ENCODE peak calls at places on chromosomes 16 and 17, in eight cellular contexts. One of them, this sample, is unnamed.

GRCh38 chr16:85611455-85612190 is 1.5 kb upstream of the GSE1 start:
- DNase-seq in foreskin keratinocyte: peak; percentile 58
- DNase-seq in lower lobe of right lung: peak; percentile 89
- DNase-seq in foreskin fibroblast: peak; percentile 96
- DNase-seq in fibroblast of lung: peak; percentile 76
- DNase-seq in RWPE1: peak; percentile 81
- DNase-seq in dorsolateral prefrontal cortex: peak; percentile 74
- DNase-seq in heart left ventricle: peak; percentile 87
- DNase-seq in this sample: peak; percentile 49

GRCh38 chr16:24826096-24826690 is 19.6 kb upstream of the SLC5A11 start:
- DNase-seq in foreskin keratinocyte: no peak
- DNase-seq in lower lobe of right lung: no peak
- DNase-seq in foreskin fibroblast: no peak
- DNase-seq in fibroblast of lung: no peak
- DNase-seq in RWPE1: no peak
- DNase-seq in dorsolateral prefrontal cortex: no peak
- DNase-seq in heart left ventricle: no peak
- DNase-seq in this sample: no peak

GRCh38 chr16:10490141-10490540 is 90.3 kb downstream of the EMP2 start:
- DNase-seq in foreskin keratinocyte: no peak
- DNase-seq in lower lobe of right lung: no peak
- DNase-seq in foreskin fibroblast: peak; percentile 50
- DNase-seq in fibroblast of lung: peak; percentile 15
- DNase-seq in RWPE1: no peak
- DNase-seq in dorsolateral prefrontal cortex: no peak
- DNase-seq in heart left ventricle: no peak
- DNase-seq in this sample: no peak

GRCh38 chr17:81453712-81454111 is 58.5 kb downstream of the BAHCC1 start:
- DNase-seq in foreskin keratinocyte: no peak
- DNase-seq in lower lobe of right lung: no peak
- DNase-seq in foreskin fibroblast: no peak
- DNase-seq in fibroblast of lung: no peak
- DNase-seq in RWPE1: no peak
- DNase-seq in dorsolateral prefrontal cortex: no peak
- DNase-seq in heart left ventricle: no peak
- DNase-seq in this sample: no peak

GRCh38 chr17:4142107-4142900 is 526 bp downstream of the ZZEF1 start:
- DNase-seq in foreskin keratinocyte: no peak
- DNase-seq in lower lobe of right lung: peak; percentile 65
- DNase-seq in foreskin fibroblast: peak; percentile 56
- DNase-seq in fibroblast of lung: peak; percentile 34
- DNase-seq in RWPE1: peak; percentile 37
- DNase-seq in dorsolateral prefrontal cortex: no peak
- DNase-seq in heart left ventricle: peak; percentile 48
- DNase-seq in this sample: peak; percentile 56

GRCh38 chr16:64092284-64092683 is 1029.6 kb downstream of the CDH11 start:
- DNase-seq in foreskin keratinocyte: peak; percentile 89
- DNase-seq in lower lobe of right lung: no peak
- DNase-seq in foreskin fibroblast: peak; percentile 42
- DNase-seq in fibroblast of lung: peak; percentile 90
- DNase-seq in RWPE1: peak; percentile 15
- DNase-seq in dorsolateral prefrontal cortex: no peak
- DNase-seq in heart left ventricle: no peak
- DNase-seq in this sample: no peak

GRCh38 chr17:79830763-79831366 is 8.4 kb downstream of the CBX4 start:
- DNase-seq in foreskin keratinocyte: no peak
- DNase-seq in lower lobe of right lung: no peak
- DNase-seq in foreskin fibroblast: no peak
- DNase-seq in fibroblast of lung: no peak
- DNase-seq in RWPE1: no peak
- DNase-seq in dorsolateral prefrontal cortex: no peak
- DNase-seq in heart left ventricle: no peak
- DNase-seq in this sample: no peak

GRCh38 chr17:72467841-72468653 is 347.2 kb downstream of the SOX9 start:
- DNase-seq in foreskin keratinocyte: peak; percentile 99
- DNase-seq in lower lobe of right lung: no peak
- DNase-seq in foreskin fibroblast: peak; percentile 58
- DNase-seq in fibroblast of lung: peak; percentile 69
- DNase-seq in RWPE1: peak; percentile 76
- DNase-seq in dorsolateral prefrontal cortex: no peak
- DNase-seq in heart left ventricle: peak; percentile 39
- DNase-seq in this sample: no peak

GRCh38 chr16:79658301-79659001 is 57.9 kb upstream of the MAF start:
- DNase-seq in foreskin keratinocyte: peak; percentile 95
- DNase-seq in lower lobe of right lung: no peak
- DNase-seq in foreskin fibroblast: peak; percentile 65
- DNase-seq in fibroblast of lung: peak; percentile 94
- DNase-seq in RWPE1: peak; percentile 88
- DNase-seq in dorsolateral prefrontal cortex: no peak
- DNase-seq in heart left ventricle: no peak
- DNase-seq in this sample: no peak

GRCh38 chr16:19497181-19497580 is 24.7 kb downstream of the GDE1 start:
- DNase-seq in foreskin keratinocyte: no peak
- DNase-seq in lower lobe of right lung: no peak
- DNase-seq in foreskin fibroblast: no peak
- DNase-seq in fibroblast of lung: no peak
- DNase-seq in RWPE1: no peak
- DNase-seq in dorsolateral prefrontal cortex: no peak
- DNase-seq in heart left ventricle: no peak
- DNase-seq in this sample: no peak

GRCh38 chr17:64535357-64535756 is 28.6 kb downstream of the CEP95 start:
- DNase-seq in foreskin keratinocyte: no peak
- DNase-seq in lower lobe of right lung: no peak
- DNase-seq in foreskin fibroblast: no peak
- DNase-seq in fibroblast of lung: no peak
- DNase-seq in RWPE1: no peak
- DNase-seq in dorsolateral prefrontal cortex: no peak
- DNase-seq in heart left ventricle: no peak
- DNase-seq in this sample: no peak

GRCh38 chr17:59093702-59094231 is 12.9 kb downstream of the TRIM37 start:
- DNase-seq in foreskin keratinocyte: peak; percentile 87
- DNase-seq in lower lobe of right lung: peak; percentile 52
- DNase-seq in foreskin fibroblast: peak; percentile 93
- DNase-seq in fibroblast of lung: peak; percentile 92
- DNase-seq in RWPE1: peak; percentile 64
- DNase-seq in dorsolateral prefrontal cortex: no peak
- DNase-seq in heart left ventricle: peak; percentile 62
- DNase-seq in this sample: no peak

GRCh38 chr17:70357196-70357595 is 187.9 kb downstream of the KCNJ2 start:
- DNase-seq in foreskin keratinocyte: peak; percentile 1
- DNase-seq in lower lobe of right lung: no peak
- DNase-seq in foreskin fibroblast: peak; percentile 68
- DNase-seq in fibroblast of lung: peak; percentile 74
- DNase-seq in RWPE1: no peak
- DNase-seq in dorsolateral prefrontal cortex: no peak
- DNase-seq in heart left ventricle: no peak
- DNase-seq in this sample: no peak

GRCh38 chr17:58641937-58642336 is 49.9 kb downstream of the TEX14 start:
- DNase-seq in foreskin keratinocyte: peak; percentile 25
- DNase-seq in lower lobe of right lung: no peak
- DNase-seq in foreskin fibroblast: peak; percentile 28
- DNase-seq in fibroblast of lung: peak; percentile 36
- DNase-seq in RWPE1: no peak
- DNase-seq in dorsolateral prefrontal cortex: no peak
- DNase-seq in heart left ventricle: no peak
- DNase-seq in this sample: no peak

GRCh38 chr17:47733047-47733413 is at the start of gene TBX21:
- DNase-seq in foreskin keratinocyte: no peak
- DNase-seq in lower lobe of right lung: peak; percentile 78
- DNase-seq in foreskin fibroblast: peak; percentile 51
- DNase-seq in fibroblast of lung: peak; percentile 10
- DNase-seq in RWPE1: peak; percentile 24
- DNase-seq in dorsolateral prefrontal cortex: no peak
- DNase-seq in heart left ventricle: peak; percentile 66
- DNase-seq in this sample: peak; percentile 61

GRCh38 chr16:375212-375611 is 4.9 kb upstream of the MRPL28 start:
- DNase-seq in foreskin keratinocyte: no peak
- DNase-seq in lower lobe of right lung: no peak
- DNase-seq in foreskin fibroblast: no peak
- DNase-seq in fibroblast of lung: no peak
- DNase-seq in RWPE1: no peak
- DNase-seq in dorsolateral prefrontal cortex: no peak
- DNase-seq in heart left ventricle: no peak
- DNase-seq in this sample: no peak

GRCh38 chr17:47862621-47863440 is 11.9 kb upstream of the SP6 start:
- DNase-seq in foreskin keratinocyte: peak; percentile 85
- DNase-seq in lower lobe of right lung: no peak
- DNase-seq in foreskin fibroblast: peak; percentile 89
- DNase-seq in fibroblast of lung: peak; percentile 89
- DNase-seq in RWPE1: peak; percentile 80
- DNase-seq in dorsolateral prefrontal cortex: no peak
- DNase-seq in heart left ventricle: no peak
- DNase-seq in this sample: no peak

GRCh38 chr17:21280081-21280518 is 4.4 kb upstream of the MAP2K3 start:
- DNase-seq in foreskin keratinocyte: peak; percentile 50
- DNase-seq in lower lobe of right lung: peak; percentile 93
- DNase-seq in foreskin fibroblast: peak; percentile 91
- DNase-seq in fibroblast of lung: peak; percentile 54
- DNase-seq in RWPE1: peak; percentile 81
- DNase-seq in dorsolateral prefrontal cortex: peak; percentile 87
- DNase-seq in heart left ventricle: peak; percentile 90
- DNase-seq in this sample: peak; percentile 95

GRCh38 chr16:74321356-74321755 is 24.7 kb downstream of the PSMD7 start:
- DNase-seq in foreskin keratinocyte: no peak
- DNase-seq in lower lobe of right lung: no peak
- DNase-seq in foreskin fibroblast: peak; percentile 24
- DNase-seq in fibroblast of lung: no peak
- DNase-seq in RWPE1: no peak
- DNase-seq in dorsolateral prefrontal cortex: no peak
- DNase-seq in heart left ventricle: no peak
- DNase-seq in this sample: no peak

DNA sequence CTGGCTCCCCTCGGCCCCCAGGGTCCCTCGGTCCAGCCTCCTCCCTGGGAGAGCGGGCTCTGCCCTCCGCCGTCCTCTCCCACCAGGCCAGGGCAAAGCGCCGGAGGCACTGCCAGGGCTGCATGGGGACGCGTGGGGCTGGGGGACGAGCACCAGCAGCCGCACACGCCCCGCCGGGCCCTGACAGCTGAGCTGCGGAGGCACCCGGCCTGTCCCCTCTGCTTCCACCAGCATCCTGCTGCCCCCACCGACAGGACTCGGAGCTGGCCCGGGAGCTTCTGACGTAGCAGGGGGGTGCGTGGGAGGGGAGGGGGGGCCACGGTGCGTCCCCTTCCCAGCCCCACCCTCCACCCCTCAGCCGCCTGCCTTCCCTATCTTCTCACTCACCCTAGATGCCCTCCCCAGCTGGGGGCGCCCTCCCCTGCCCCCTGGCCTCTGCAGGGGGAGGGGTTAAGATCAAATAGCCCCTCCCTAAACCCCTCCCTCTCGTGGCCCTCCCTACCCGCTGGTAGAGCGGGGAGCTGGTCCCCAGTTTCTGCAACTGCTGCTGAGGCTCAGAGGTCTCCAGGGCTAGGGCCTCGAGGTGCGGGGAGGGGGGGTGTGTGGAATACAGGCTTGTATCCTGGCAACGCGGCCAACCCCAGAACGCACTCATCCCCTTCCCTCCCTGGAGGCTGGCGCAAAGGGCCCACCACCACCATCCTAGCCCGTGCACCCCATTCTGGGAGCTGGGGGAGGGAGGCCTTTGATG is 1.1 kb downstream of the SRCIN1 start:
- DNase-seq in foreskin keratinocyte: no peak
- DNase-seq in lower lobe of right lung: no peak
- DNase-seq in foreskin fibroblast: no peak
- DNase-seq in fibroblast of lung: no peak
- DNase-seq in RWPE1: no peak
- DNase-seq in dorsolateral prefrontal cortex: peak; percentile 57
- DNase-seq in heart left ventricle: no peak
- DNase-seq in this sample: peak; percentile 34
- TF ChIP-seq CTCF in foreskin keratinocyte: peak; percentile 20
- TF ChIP-seq CTCF in lower lobe of right lung: no peak
- TF ChIP-seq CTCF in foreskin fibroblast: no peak
- TF ChIP-seq CTCF in fibroblast of lung: no peak
- TF ChIP-seq CTCF in RWPE1: no peak
- TF ChIP-seq CTCF in dorsolateral prefrontal cortex: peak; percentile 45
- TF ChIP-seq CTCF in heart left ventricle: no peak
- TF ChIP-seq CTCF in this sample: no peak

GRCh38 chr17:33730131-33730530 is 437.0 kb upstream of the ASIC2 start:
- DNase-seq in foreskin keratinocyte: no peak
- DNase-seq in lower lobe of right lung: no peak
- DNase-seq in foreskin fibroblast: no peak
- DNase-seq in fibroblast of lung: no peak
- DNase-seq in RWPE1: no peak
- DNase-seq in dorsolateral prefrontal cortex: no peak
- DNase-seq in heart left ventricle: no peak
- DNase-seq in this sample: no peak

GRCh38 chr17:33725675-33726271 is 432.7 kb upstream of the ASIC2 start:
- DNase-seq in foreskin keratinocyte: no peak
- DNase-seq in lower lobe of right lung: peak; percentile 51
- DNase-seq in foreskin fibroblast: peak; percentile 5
- DNase-seq in fibroblast of lung: peak; percentile 1
- DNase-seq in RWPE1: peak; percentile 30
- DNase-seq in dorsolateral prefrontal cortex: peak; percentile 35
- DNase-seq in heart left ventricle: no peak
- DNase-seq in this sample: peak; percentile 74
- TF ChIP-seq CTCF in foreskin keratinocyte: peak; percentile 63
- TF ChIP-seq CTCF in lower lobe of right lung: peak; percentile 63
- TF ChIP-seq CTCF in foreskin fibroblast: peak; percentile 77
- TF ChIP-seq CTCF in fibroblast of lung: peak; percentile 63
- TF ChIP-seq CTCF in RWPE1: peak; percentile 63
- TF ChIP-seq CTCF in dorsolateral prefrontal cortex: peak; percentile 58
- TF ChIP-seq CTCF in heart left ventricle: peak; percentile 46
- TF ChIP-seq CTCF in this sample: peak; percentile 81

DNA sequence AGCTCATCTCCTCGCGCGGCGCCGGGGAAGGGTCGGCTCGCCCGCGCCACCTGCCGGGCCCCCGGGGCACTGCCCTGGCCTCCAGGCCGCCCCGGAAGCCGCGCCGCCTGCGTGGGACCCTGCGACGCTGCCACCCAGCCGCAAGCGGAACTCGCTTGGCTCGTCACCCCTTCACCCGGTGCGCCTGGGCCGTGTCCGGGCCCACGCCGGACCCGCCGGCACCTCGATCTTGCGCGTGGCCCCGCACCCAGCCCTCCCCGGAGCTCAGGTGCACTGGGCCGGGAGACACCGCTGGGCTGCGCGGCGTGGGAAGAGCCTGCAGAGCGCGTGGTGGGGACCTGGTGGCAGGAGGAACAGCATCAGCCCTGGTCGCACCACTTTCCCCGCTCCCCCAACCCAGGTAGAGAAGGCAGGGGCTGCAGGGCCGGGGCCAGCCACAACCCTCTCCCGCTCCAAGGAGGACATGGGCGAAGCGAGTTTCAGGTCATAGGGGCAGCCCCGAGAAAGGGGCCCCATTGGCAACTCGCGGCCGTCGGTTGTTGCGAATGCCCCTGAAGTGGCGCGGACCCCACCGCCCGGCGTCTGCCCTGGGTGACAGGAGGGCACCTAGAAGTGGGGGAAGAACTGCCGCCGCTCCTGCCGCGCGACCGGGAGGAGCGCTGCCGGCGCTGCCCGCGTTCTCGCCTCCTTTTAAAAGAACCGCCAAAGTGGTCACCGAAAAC is 363 bp upstream of the MIF4GD start:
- DNase-seq in foreskin keratinocyte: peak; percentile 33
- DNase-seq in lower lobe of right lung: peak; percentile 91
- DNase-seq in foreskin fibroblast: peak; percentile 90
- DNase-seq in fibroblast of lung: no peak
- DNase-seq in RWPE1: peak; percentile 89
- DNase-seq in dorsolateral prefrontal cortex: peak; percentile 40
- DNase-seq in heart left ventricle: peak; percentile 86
- DNase-seq in this sample: peak; percentile 75
- TF ChIP-seq CTCF in foreskin keratinocyte: peak; percentile 92
- TF ChIP-seq CTCF in lower lobe of right lung: peak; percentile 75
- TF ChIP-seq CTCF in foreskin fibroblast: peak; percentile 22
- TF ChIP-seq CTCF in fibroblast of lung: peak; percentile 33
- TF ChIP-seq CTCF in RWPE1: peak; percentile 97
- TF ChIP-seq CTCF in dorsolateral prefrontal cortex: peak; percentile 87
- TF ChIP-seq CTCF in heart left ventricle: peak; percentile 37
- TF ChIP-seq CTCF in this sample: peak; percentile 76

GRCh38 chr16:68707341-68708152 is 29.5 kb upstream of the CDH1 start:
- DNase-seq in foreskin keratinocyte: peak; percentile 96
- DNase-seq in lower lobe of right lung: peak; percentile 86
- DNase-seq in foreskin fibroblast: no peak
- DNase-seq in fibroblast of lung: peak; percentile 77
- DNase-seq in RWPE1: peak; percentile 97
- DNase-seq in dorsolateral prefrontal cortex: no peak
- DNase-seq in heart left ventricle: no peak
- DNase-seq in this sample: peak; percentile 6
- TF ChIP-seq CTCF in foreskin keratinocyte: peak; percentile 67
- TF ChIP-seq CTCF in lower lobe of right lung: no peak
- TF ChIP-seq CTCF in foreskin fibroblast: no peak
- TF ChIP-seq CTCF in fibroblast of lung: no peak
- TF ChIP-seq CTCF in RWPE1: peak; percentile 36
- TF ChIP-seq CTCF in dorsolateral prefrontal cortex: no peak
- TF ChIP-seq CTCF in heart left ventricle: no peak
- TF ChIP-seq CTCF in this sample: no peak